ENCODE peak calls at places on chromosomes 11 and 22, in four cellular contexts. A is AG04450, L is prostate gland, Z is HFF-Myc. Y is an unnamed sample.

GRCh38 chr11:72224587-72225410 is at the start of gene INPPL1:
- DNase-seq in A (no peak), Z (no peak), L (peak), Y (no peak)

GRCh38 chr22:20241579-20242392 is 26.3 kb downstream of the RTN4R start:
- DNase-seq in L (no peak), Z (no peak), A (no peak), Y (no peak)

GRCh38 chr11:65432133-65432650 is 9.6 kb downstream of the NEAT1 start:
- DNase-seq in Z (no peak), L (no peak), A (no peak), Y (no peak)

GRCh38 chr11:58059011-58059358 is 28.2 kb downstream of the OR6Q1 start:
- DNase-seq in Z (no peak), A (peak), L (no peak), Y (peak)

GRCh38 chr11:111189466-111189865 is 56.1 kb upstream of the POU2AF2 start:
- DNase-seq in Z (no peak), A (no peak), L (no peak), Y (no peak)

GRCh38 chr22:35544810-35545209 is 4.2 kb downstream of the RASD2 start:
- DNase-seq in Z (no peak), A (no peak), L (no peak), Y (no peak)

GRCh38 chr22:45680932-45681700 is 9.5 kb downstream of the ATXN10 start:
- DNase-seq in Z (peak), A (peak), L (no peak), Y (no peak)

GRCh38 chr11:3134651-3135490 is 30.2 kb downstream of the OSBPL5 start:
- DNase-seq in L (no peak), A (no peak), Z (no peak), Y (no peak)

GRCh38 chr11:60859616-60860250 is 4.0 kb upstream of the PTGDR2 start:
- DNase-seq in Z (no peak), A (no peak), L (no peak), Y (no peak)

GRCh38 chr11:74169736-74170458 is 905 bp downstream of the C2CD3 start:
- DNase-seq in A (no peak), Z (no peak), L (no peak), Y (no peak)

GRCh38 chr22:24542641-24543040 is 12.3 kb downstream of the GUCD1 start:
- DNase-seq in L (peak), Z (no peak), A (no peak), Y (no peak)

GRCh38 chr22:36644333-36644757 is 59.2 kb downstream of the CACNG2 start:
- DNase-seq in L (peak), A (peak), Z (peak), Y (peak)

GRCh38 chr11:7965386-7965785 is at the start of gene NLRP10:
- DNase-seq in L (no peak), A (peak), Z (no peak), Y (peak)

GRCh38 chr22:43796567-43796966 is 15.5 kb downstream of the EFCAB6 start:
- DNase-seq in L (no peak), Z (no peak), A (peak), Y (peak)

GRCh38 chr11:31940396-31941037 is 129.4 kb upstream of the PAX6 start:
- DNase-seq in Z (no peak), A (no peak), L (no peak), Y (peak)

GRCh38 chr11:108866781-108867180 is 201.9 kb downstream of the DDX10 start:
- DNase-seq in A (no peak), L (no peak), Z (no peak), Y (no peak)

GRCh38 chr11:135073444-135073843 is 661.4 kb upstream of the B3GAT1 start:
- DNase-seq in Z (no peak), L (no peak), A (no peak), Y (no peak)

GRCh38 chr11:135073870-135074269 is 661.8 kb upstream of the B3GAT1 start:
- DNase-seq in Z (no peak), A (no peak), L (no peak), Y (no peak)

GRCh38 chr11:135069884-135070283 is 657.8 kb upstream of the B3GAT1 start:
- DNase-seq in Z (no peak), A (no peak), L (no peak), Y (no peak)

GRCh38 chr11:135074397-135074998 is 662.5 kb upstream of the B3GAT1 start:
- DNase-seq in Z (no peak), L (no peak), A (no peak), Y (no peak)

DNA sequence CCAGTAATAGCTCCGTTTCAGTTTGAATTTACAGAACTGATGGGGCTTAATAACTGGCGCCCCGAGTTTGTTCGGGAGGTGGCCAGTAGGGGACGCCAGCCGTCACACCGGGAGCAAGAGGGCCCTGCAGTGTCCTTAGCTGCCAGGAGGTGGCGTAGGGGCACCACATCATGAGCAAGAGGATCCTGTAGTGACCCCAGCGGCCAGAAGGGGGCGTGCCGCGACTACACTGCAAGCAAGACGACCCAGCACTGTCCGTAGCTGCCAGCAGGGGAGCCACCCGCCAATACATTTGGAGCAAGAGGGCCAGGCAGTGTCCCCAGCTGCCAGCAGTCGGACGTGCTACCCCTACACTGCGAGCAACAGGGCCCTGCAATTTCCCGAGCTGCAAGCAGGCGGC is 663.7 kb upstream of the B3GAT1 start:
- DNase-seq in L (no peak), Z (no peak), A (no peak), Y (no peak)
- TF ChIP-seq CTCF in L (no peak), Z (peak), A (peak), Y (peak)

GRCh38 chr22:22158207-22158816 is 86.3 kb upstream of the VPREB1 start:
- DNase-seq in L (no peak), A (no peak), Z (no peak), Y (no peak)

GRCh38 chr22:22156348-22156715 is 88.3 kb upstream of the VPREB1 start:
- DNase-seq in Z (no peak), A (no peak), L (no peak), Y (no peak)

GRCh38 chr22:22158965-22159364 is 85.6 kb upstream of the VPREB1 start:
- DNase-seq in Z (no peak), L (no peak), A (no peak), Y (no peak)

GRCh38 chr22:22156716-22157499 is 87.7 kb upstream of the VPREB1 start:
- DNase-seq in A (peak), L (peak), Z (peak), Y (peak)

GRCh38 chr22:22157500-22157822 is 87.1 kb upstream of the VPREB1 start:
- DNase-seq in Z (no peak), L (no peak), A (no peak), Y (no peak)
- H3K4me3 ChIP-seq in Z (no peak), L (no peak), A (no peak), Y (no peak)

DNA sequence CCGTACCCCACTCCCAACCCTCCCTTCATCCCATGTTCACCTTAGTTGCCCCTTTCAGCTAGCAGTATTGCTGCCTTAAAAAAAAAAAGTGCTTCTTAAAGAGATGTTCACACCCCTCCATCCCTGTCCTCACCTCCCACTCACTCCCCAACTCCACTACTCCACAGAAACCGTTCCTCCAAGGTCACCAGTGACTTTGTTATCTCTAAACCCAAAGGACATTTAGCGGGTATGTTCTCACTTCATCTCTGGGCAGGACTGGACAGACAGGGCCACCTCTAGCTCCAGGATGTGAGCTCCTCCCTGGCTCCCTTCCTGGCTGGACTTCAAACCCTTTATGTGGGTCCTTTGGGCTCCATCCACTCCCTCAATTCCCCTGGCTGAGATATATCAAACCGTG is 6.4 kb upstream of the RCOR2 start:
- DNase-seq in L (no peak), A (no peak), Z (no peak), Y (no peak)
- TF ChIP-seq CTCF in L (no peak), A (no peak), Z (no peak), Y (no peak)

GRCh38 chr22:39522567-39523300 is 2.4 kb downstream of the ATF4 start:
- DNase-seq in L (peak), A (no peak), Z (no peak), Y (no peak)
- H3K4me3 ChIP-seq in L (peak), A (peak), Z (peak), Y (peak)

DNA sequence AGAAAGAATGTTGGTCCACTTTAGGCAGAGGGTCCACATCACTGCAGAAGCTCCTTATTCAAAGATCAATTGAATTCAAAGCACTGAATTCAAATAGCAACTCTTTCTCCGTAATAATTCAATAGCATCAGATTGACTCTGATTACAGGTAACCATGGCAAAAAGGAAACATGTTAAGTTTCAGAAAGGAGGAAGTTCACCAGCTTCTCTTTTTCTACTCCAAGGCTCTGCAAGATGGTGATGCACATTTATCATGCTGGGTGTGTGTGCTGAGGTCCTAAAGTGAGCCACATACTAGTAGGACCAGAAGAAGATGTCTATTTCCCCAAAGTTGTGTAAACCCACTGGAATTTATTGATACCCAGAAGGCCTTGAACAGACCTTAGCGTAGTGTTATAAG is 18.0 kb upstream of the DRD2 start:
- DNase-seq in A (no peak), L (no peak), Z (no peak), Y (no peak)
- TF ChIP-seq CTCF in A (no peak), L (no peak), Z (no peak), Y (no peak)

Y was measured in AG04449.